ENCODE peak calls at places on chromosomes 3 and 15, in nine cellular contexts. H is endodermal cell; X is fibroblast of lung; C is gastrocnemius medialis; F is transverse colon; S is PC-9; R is mesenchymal stem cell; J is right lobe of liver; P is CD8-positive, alpha-beta memory T cell. B is an unnamed sample.

GRCh38 chr3:127588675-127589577 is 1.6 kb downstream of the TPRA1 start:
- DNase-seq in R (peak; percentile 87), C (no peak), S (peak; percentile 84), F (no peak), H (peak; percentile 64), P (peak; percentile 21), X (peak; percentile 81), J (no peak), B (no peak)

GRCh38 chr3:4501422-4501821 is 8.3 kb downstream of the ITPR1 start:
- DNase-seq in J (no peak), H (no peak), R (no peak), X (no peak), C (no peak), P (no peak), F (no peak), S (no peak), B (no peak)

GRCh38 chr15:90165659-90166489 is 35.3 kb upstream of the SEMA4B start:
- DNase-seq in F (peak; percentile 92), R (peak; percentile 98), J (peak; percentile 70), H (peak; percentile 66), S (peak; percentile 96), X (peak; percentile 99), C (no peak), P (no peak), B (no peak)

GRCh38 chr3:2727566-2728318 is 382.4 kb downstream of the IL5RA start:
- DNase-seq in X (no peak), R (peak; percentile 15), F (no peak), P (no peak), S (no peak), H (no peak), C (no peak), J (no peak), B (no peak)

GRCh38 chr3:5016218-5017161 is 37.3 kb downstream of the BHLHE40 start:
- DNase-seq in J (no peak), X (peak; percentile 79), P (no peak), S (peak; percentile 67), R (peak; percentile 66), H (peak; percentile 82), C (peak; percentile 50), F (peak; percentile 78), B (no peak)

GRCh38 chr3:177746259-177747021 is 549.2 kb upstream of the TBL1XR1 start:
- DNase-seq in F (no peak), P (no peak), S (no peak), R (no peak), J (no peak), H (no peak), C (no peak), X (peak; percentile 86), B (no peak)

GRCh38 chr3:13085081-13085845 is 12.0 kb upstream of the IQSEC1 start:
- DNase-seq in H (no peak), R (no peak), P (no peak), J (no peak), X (no peak), F (no peak), C (no peak), S (no peak), B (no peak)

GRCh38 chr15:39310633-39311032 is 270.2 kb upstream of the THBS1 start:
- DNase-seq in P (no peak), F (no peak), R (no peak), X (no peak), S (no peak), C (no peak), J (no peak), H (no peak), B (no peak)

GRCh38 chr3:119206611-119207511 is 33.5 kb downstream of the UPK1B start:
- DNase-seq in X (no peak), S (no peak), C (no peak), H (peak; percentile 86), J (no peak), R (no peak), F (no peak), P (no peak), B (no peak)

GRCh38 chr3:48417529-48418108 is 12.3 kb downstream of the PLXNB1 start:
- DNase-seq in S (no peak), R (no peak), H (no peak), F (no peak), P (no peak), J (no peak), C (no peak), X (no peak), B (no peak)

GRCh38 chr3:67349551-67350174 is 304.7 kb downstream of the SUCLG2 start:
- DNase-seq in C (no peak), X (peak; percentile 59), J (no peak), S (no peak), F (no peak), H (no peak), R (no peak), P (no peak), B (no peak)

GRCh38 chr3:128198313-128198712 is 45.0 kb downstream of the EEFSEC start:
- DNase-seq in C (peak; percentile 78), X (no peak), J (no peak), S (no peak), P (no peak), R (no peak), F (no peak), H (no peak), B (peak; percentile 47)

GRCh38 chr3:45097296-45097883 is 48.8 kb downstream of the CDCP1 start:
- DNase-seq in S (no peak), F (no peak), C (no peak), H (no peak), X (no peak), J (no peak), P (no peak), R (no peak), B (no peak)

GRCh38 chr3:117287602-117288001 is 578.0 kb downstream of the TUSC7 start:
- DNase-seq in C (no peak), R (no peak), F (no peak), P (no peak), X (no peak), J (no peak), S (no peak), H (no peak), B (no peak)

GRCh38 chr15:43483306-43484128 is 9.4 kb downstream of the TP53BP1 start:
- DNase-seq in P (peak; percentile 23), X (no peak), J (no peak), R (peak; percentile 50), F (no peak), S (no peak), H (no peak), C (no peak), B (no peak)

GRCh38 chr3:177633671-177634207 is 436.5 kb upstream of the TBL1XR1 start:
- DNase-seq in S (no peak), R (peak; percentile 66), J (no peak), H (no peak), C (no peak), F (no peak), X (peak; percentile 88), P (no peak), B (no peak)

DNA sequence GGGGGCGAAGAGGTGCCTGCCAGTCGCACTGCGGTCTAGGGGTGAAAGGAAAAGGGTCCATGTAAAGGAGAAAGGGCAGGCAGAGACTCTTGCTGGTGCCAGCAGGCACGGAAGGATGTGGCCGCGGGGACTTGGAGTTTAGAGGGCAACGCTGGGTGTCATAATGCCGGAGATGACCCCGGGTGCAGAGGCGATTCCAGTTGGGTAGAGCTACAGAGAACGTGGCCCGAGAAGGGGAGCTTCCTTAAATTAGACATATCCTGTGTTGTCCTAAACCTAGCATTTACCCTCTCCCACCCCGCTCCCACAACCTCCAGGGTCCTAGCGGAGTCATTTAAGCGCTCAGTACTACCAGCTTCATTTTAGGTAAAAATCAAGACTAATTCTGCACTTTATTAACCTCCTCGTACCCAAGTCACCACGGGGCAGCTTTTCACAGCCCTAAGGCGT is 245.7 kb upstream of the TOPAZ1 start:
- DNase-seq in J (no peak), P (peak; percentile 1), C (no peak), H (no peak), S (no peak), F (no peak), R (no peak), X (no peak), B (no peak)
- H3K27ac ChIP-seq in J (no peak overlapping the region), P (no peak overlapping the region), C (no peak overlapping the region), H (no peak overlapping the region), S (peak overlapping the region; percentile 88), F (no peak overlapping the region), R (peak overlapping the region; percentile 22), X (no peak overlapping the region), B (no peak overlapping the region)

GRCh38 chr15:71400347-71400746 is 285.1 kb downstream of the THSD4 start:
- DNase-seq in C (no peak), F (no peak), P (no peak), X (no peak), S (no peak), R (no peak), J (no peak), H (no peak), B (no peak)
- H3K27ac ChIP-seq in C (no peak overlapping the region), F (peak overlapping the region; percentile 10), P (no peak overlapping the region), X (no peak overlapping the region), S (no peak overlapping the region), R (no peak overlapping the region), J (no peak overlapping the region), H (no peak overlapping the region), B (no peak overlapping the region)

GRCh38 chr15:57354436-57355123 is 21.7 kb upstream of the CGNL1 start:
- DNase-seq in R (no peak), C (no peak), X (no peak), P (no peak), S (no peak), H (no peak), F (no peak), J (no peak), B (no peak)

GRCh38 chr15:57357796-57358195 is 18.5 kb upstream of the CGNL1 start:
- DNase-seq in C (no peak), R (no peak), S (no peak), P (no peak), F (no peak), H (no peak), J (no peak), X (no peak), B (no peak)

GRCh38 chr15:57356636-57357035 is 19.7 kb upstream of the CGNL1 start:
- DNase-seq in J (no peak), H (peak; percentile 72), X (peak; percentile 83), C (no peak), F (no peak), R (peak; percentile 41), P (no peak), S (peak; percentile 9), B (no peak)

GRCh38 chr15:57355259-57355658 is 21.0 kb upstream of the CGNL1 start:
- DNase-seq in H (peak; percentile 79), S (no peak), X (no peak), J (no peak), C (no peak), F (no peak), R (no peak), P (no peak), B (no peak)

DNA sequence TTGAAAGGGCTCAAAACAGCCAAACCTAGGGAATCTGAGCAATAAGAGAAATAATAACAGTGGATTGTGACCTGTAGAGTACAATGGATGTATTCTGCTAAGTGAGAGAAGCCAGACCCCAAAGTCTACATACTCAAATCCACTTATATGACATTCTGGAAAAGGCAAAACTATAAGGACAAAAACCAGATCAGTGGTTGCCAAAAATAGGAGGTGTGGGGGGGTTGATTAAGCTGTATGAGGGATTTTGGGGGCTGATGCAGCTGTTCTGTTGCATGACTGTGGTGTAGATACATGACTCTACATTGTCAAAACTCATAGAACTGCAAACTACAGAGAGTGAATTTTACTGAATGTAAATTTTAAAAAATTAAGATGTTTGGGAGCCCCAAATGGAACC is 20.1 kb upstream of the CGNL1 start:
- DNase-seq in R (no peak), S (no peak), H (no peak), P (no peak), X (no peak), C (no peak), F (no peak), J (no peak), B (no peak)
- H3K27ac ChIP-seq in R (peak overlapping the region; percentile 66), S (no peak overlapping the region), H (peak overlapping the region; percentile 1), P (no peak overlapping the region), X (no peak overlapping the region), C (no peak overlapping the region), F (no peak overlapping the region), J (no peak overlapping the region), B (no peak overlapping the region)

GRCh38 chr3:52218953-52219650 is 6.3 kb downstream of the TLR9 start:
- DNase-seq in X (no peak), R (no peak), H (peak; percentile 41), F (no peak), S (peak; percentile 85), P (no peak), C (no peak), J (no peak), B (peak; percentile 61)
- H3K27ac ChIP-seq in X (no peak overlapping the region), R (no peak overlapping the region), H (no peak overlapping the region), F (no peak overlapping the region), S (peak overlapping the region; percentile 97), P (peak overlapping the region; percentile 39), C (peak overlapping the region; percentile 68), J (no peak overlapping the region), B (no peak overlapping the region)

B was measured in suprapubic skin.